ENCODE peak calls at places on chromosomes 7 and 10, in five cellular contexts. R is stimulated activated CD4-positive, alpha-beta T cell treated with anti-CD3 and anti-CD28 coated beads, Interleukin-1b, Interleukin-23, amount 100 ng/mL, for 48 hours; P is activated T-helper 1 cell treated with anti-CD3 and anti-CD28 coated beads, Interleukin-2, amount 50 U/mL, for 16 hours; V is NCI-H345; H is dermis microvascular lymphatic vessel endothelial cell. I is an unnamed sample.

GRCh38 chr7:100091411-100092181 is 2.8 kb downstream of the COPS6 start:
- DNase-seq in R (peak), P (no peak), V (no peak), H (no peak), I (peak)

GRCh38 chr10:83917519-83918506 is 221.5 kb upstream of the GHITM start:
- DNase-seq in R (no peak), P (no peak), V (no peak), H (no peak), I (no peak)

GRCh38 chr10:71999360-72000072 is 35.3 kb downstream of the CHST3 start:
- DNase-seq in R (no peak), P (no peak), V (no peak), H (no peak), I (no peak)

GRCh38 chr7:81501220-81501619 is 268.6 kb downstream of the HGF start:
- DNase-seq in R (no peak), P (no peak), V (no peak), H (no peak), I (peak)

GRCh38 chr10:4633186-4633585 is 192.8 kb upstream of the AKR1E2 start:
- DNase-seq in R (no peak), P (no peak), V (no peak), H (no peak), I (no peak)

GRCh38 chr7:22629056-22629455 is 97.9 kb upstream of the IL6 start:
- DNase-seq in R (no peak), P (no peak), V (no peak), H (no peak), I (no peak)

GRCh38 chr7:39651262-39651661 is 27.9 kb downstream of the RALA start:
- DNase-seq in R (no peak), P (no peak), V (no peak), H (no peak), I (no peak)

GRCh38 chr10:61931620-61932332 is 30.3 kb downstream of the ARID5B start:
- DNase-seq in R (no peak), P (no peak), V (no peak), H (no peak), I (no peak)

GRCh38 chr10:60732240-60733188 is 45.8 kb upstream of the CDK1 start:
- DNase-seq in R (no peak), P (no peak), V (peak), H (no peak), I (no peak)

GRCh38 chr10:126376956-126377355 is 11.3 kb downstream of the ADAM12 start:
- DNase-seq in R (no peak), P (no peak), V (no peak), H (no peak), I (no peak)

GRCh38 chr7:125020801-125021200 is 91.2 kb upstream of the POT1 start:
- DNase-seq in R (no peak), P (no peak), V (no peak), H (no peak), I (no peak)

GRCh38 chr10:89283174-89283987 is 18.5 kb upstream of the IFIT2 start:
- DNase-seq in R (no peak), P (no peak), V (no peak), H (no peak), I (no peak)

GRCh38 chr10:103153765-103154197 is 39.3 kb downstream of the NT5C2 start:
- DNase-seq in R (no peak), P (no peak), V (no peak), H (no peak), I (peak)

GRCh38 chr7:66281678-66282593 is 76.8 kb downstream of the TPST1 start:
- DNase-seq in R (no peak), P (no peak), V (no peak), H (no peak), I (peak)

GRCh38 chr10:74194545-74194944 is 43.5 kb downstream of the ADK start:
- DNase-seq in R (no peak), P (no peak), V (no peak), H (no peak), I (no peak)

GRCh38 chr7:99039384-99039891 is 104.5 kb downstream of the SMURF1 start:
- DNase-seq in R (no peak), P (no peak), V (no peak), H (no peak), I (no peak)

GRCh38 chr10:44249490-44249889 is 135.4 kb downstream of the CXCL12 start:
- DNase-seq in R (no peak), P (no peak), V (no peak), H (no peak), I (no peak)

GRCh38 chr10:49552277-49552676 is 13.4 kb upstream of the ERCC6 start:
- DNase-seq in R (no peak), P (no peak), V (no peak), H (no peak), I (peak)

GRCh38 chr10:90944759-90945158 is 23.9 kb upstream of the ANKRD1 start:
- DNase-seq in R (no peak), P (no peak), V (no peak), H (no peak), I (no peak)

GRCh38 chr10:30683496-30683895 is 53.9 kb upstream of the LYZL2 start:
- DNase-seq in R (no peak), P (no peak), V (no peak), H (no peak), I (no peak)

GRCh38 chr7:91953618-91954017 is 13.0 kb downstream of the AKAP9 start:
- DNase-seq in R (no peak), P (no peak), V (no peak), H (no peak), I (peak)

GRCh38 chr7:72781161-72781560 is 46.8 kb downstream of the TYW1B start:
- DNase-seq in R (no peak), P (no peak), V (no peak), H (no peak), I (no peak)

GRCh38 chr7:23357190-23358093 is 58.3 kb downstream of the MALSU1 start:
- DNase-seq in R (no peak), P (no peak), V (peak), H (no peak), I (peak)

GRCh38 chr7:68185641-68186040 is 1189.0 kb downstream of the TYW1 start:
- DNase-seq in R (no peak), P (no peak), V (peak), H (no peak), I (no peak)

GRCh38 chr7:25180946-25181345 is 47.3 kb downstream of the NPVF start:
- DNase-seq in R (no peak), P (no peak), V (no peak), H (no peak), I (no peak)

GRCh38 chr10:21242915-21243314 is 282.6 kb downstream of the SKIDA1 start:
- DNase-seq in R (no peak), P (no peak), V (no peak), H (no peak), I (no peak)

GRCh38 chr7:136874393-136875032 is 6.1 kb downstream of the CHRM2 start:
- DNase-seq in R (no peak), P (no peak), V (no peak), H (no peak), I (peak)

GRCh38 chr10:74415440-74415839 is 264.4 kb downstream of the ADK start:
- DNase-seq in R (no peak), P (no peak), V (no peak), H (no peak), I (no peak)

GRCh38 chr7:32191296-32191695 is 121.1 kb upstream of the PDE1C start:
- DNase-seq in R (no peak), P (no peak), V (no peak), H (no peak), I (no peak)

GRCh38 chr10:121610798-121611325 is 12.6 kb upstream of the FGFR2 start:
- DNase-seq in R (no peak), P (no peak), V (no peak), H (no peak), I (no peak)

GRCh38 chr10:114565066-114565465 is 93.0 kb downstream of the ABLIM1 start:
- DNase-seq in R (no peak), P (no peak), V (no peak), H (no peak), I (no peak)

GRCh38 chr7:19853261-19853832 is 79.9 kb upstream of the TMEM196 start:
- DNase-seq in R (no peak), P (no peak), V (no peak), H (no peak), I (no peak)

GRCh38 chr10:104036518-104037260 is 49.0 kb downstream of the COL17A1 start:
- DNase-seq in R (no peak), P (no peak), V (no peak), H (no peak), I (no peak)

GRCh38 chr10:61029411-61029810 is 85.4 kb upstream of the RHOBTB1 start:
- DNase-seq in R (no peak), P (no peak), V (no peak), H (no peak), I (no peak)

GRCh38 chr10:78540355-78541076 is 506.9 kb downstream of the RPS24 start:
- DNase-seq in R (no peak), P (no peak), V (no peak), H (no peak), I (no peak)

GRCh38 chr7:44967571-44968446 is 11.0 kb downstream of the MYO1G start:
- DNase-seq in R (peak), P (no peak), V (no peak), H (no peak), I (peak)

GRCh38 chr7:67937717-67938191 is 941.1 kb downstream of the TYW1 start:
- DNase-seq in R (no peak), P (no peak), V (no peak), H (no peak), I (no peak)

I was measured in dermis blood vessel endothelial cell.